ENCODE peak calls at places on chromosomes 4 and X, in eight cellular contexts. N is GM13977, K is endodermal cell, B is left ventricle myocardium inferior, Y is endothelial cell of umbilical vein, Z is IMR-90, P is astrocyte, M is AG04449. L is an unnamed sample.

GRCh38 chrX:24574743-24575142 is 72.4 kb downstream of the PCYT1B start:
- DNase-seq in N (no peak), K (no peak), B (no peak), Y (no peak), Z (no peak), P (no peak), M (no peak), L (no peak)

GRCh38 chrX:40099046-40099968 is 1.5 kb upstream of the BCOR start:
- DNase-seq in N (peak; percentile 74), K (peak; percentile 87), B (peak; percentile 33), Y (no peak), Z (no peak), P (no peak), M (no peak), L (peak; percentile 64)

GRCh38 chr4:47510506-47511143 is 25.6 kb downstream of the ATP10D start:
- DNase-seq in N (peak; percentile 49), K (no peak), B (no peak), Y (peak; percentile 68), Z (peak; percentile 43), P (no peak), M (no peak), L (peak; percentile 52)

GRCh38 chr4:84726356-84726755 is 143.4 kb downstream of the CDS1 start:
- DNase-seq in N (no peak), K (no peak), B (no peak), Y (no peak), Z (peak; percentile 8), P (no peak), M (no peak), L (no peak)

GRCh38 chr4:118992149-118992548 is 103.5 kb downstream of the SYNPO2 start:
- DNase-seq in N (no peak), K (no peak), B (no peak), Y (no peak), Z (no peak), P (no peak), M (no peak), L (no peak)

GRCh38 chrX:134933248-134933647 is 57.5 kb upstream of the SMIM10 start:
- DNase-seq in N (no peak), K (no peak), B (no peak), Y (no peak), Z (no peak), P (no peak), M (no peak), L (no peak)

GRCh38 chr4:1239141-1239948 is 9.6 kb downstream of the CTBP1 start:
- DNase-seq in N (no peak), K (no peak), B (peak; percentile 12), Y (no peak), Z (no peak), P (no peak), M (no peak), L (no peak)

GRCh38 chr4:123553279-123553678 is 156.7 kb downstream of the SPRY1 start:
- DNase-seq in N (no peak), K (no peak), B (no peak), Y (no peak), Z (no peak), P (no peak), M (no peak), L (no peak)

GRCh38 chr4:98542011-98542410 is 116.4 kb downstream of the TSPAN5 start:
- DNase-seq in N (no peak), K (no peak), B (no peak), Y (no peak), Z (no peak), P (no peak), M (no peak), L (no peak)

GRCh38 chrX:107450823-107451509 is 1.5 kb downstream of the FRMPD3 start:
- DNase-seq in N (no peak), K (peak; percentile 94), B (no peak), Y (no peak), Z (no peak), P (no peak), M (no peak), L (peak; percentile 22)

GRCh38 chr4:43399726-43400125 is 507.2 kb downstream of the GRXCR1 start:
- DNase-seq in N (no peak), K (no peak), B (no peak), Y (no peak), Z (no peak), P (no peak), M (no peak), L (no peak)

GRCh38 chrX:85544609-85545008 is 165.1 kb upstream of the POF1B start:
- DNase-seq in N (peak; percentile 9), K (no peak), B (no peak), Y (no peak), Z (no peak), P (no peak), M (no peak), L (no peak)

GRCh38 chr4:87317527-87317926 is 5.2 kb downstream of the HSD17B13 start:
- DNase-seq in N (no peak), K (no peak), B (no peak), Y (no peak), Z (peak; percentile 15), P (no peak), M (no peak), L (no peak)

GRCh38 chrX:74924449-74925209 is 623 bp downstream of the NEXMIF start:
- DNase-seq in N (peak; percentile 58), K (peak; percentile 81), B (peak; percentile 15), Y (peak; percentile 5), Z (no peak), P (peak; percentile 1), M (no peak), L (peak; percentile 51)

GRCh38 chrX:97119474-97120109 is 235.9 kb downstream of the RPA4 start:
- DNase-seq in N (no peak), K (peak; percentile 54), B (no peak), Y (no peak), Z (no peak), P (no peak), M (no peak), L (no peak)

GRCh38 chr4:86250006-86250405 is 109.8 kb downstream of the MAPK10 start:
- DNase-seq in N (no peak), K (no peak), B (no peak), Y (no peak), Z (peak; percentile 12), P (peak; percentile 49), M (no peak), L (no peak)

GRCh38 chrX:69300323-69300722 is 135.1 kb upstream of the PJA1 start:
- DNase-seq in N (no peak), K (no peak), B (no peak), Y (no peak), Z (no peak), P (no peak), M (no peak), L (no peak)

GRCh38 chrX:13843150-13843721 is 26.3 kb upstream of the GPM6B start:
- DNase-seq in N (no peak), K (no peak), B (no peak), Y (no peak), Z (no peak), P (no peak), M (no peak), L (no peak)

GRCh38 chr4:17055788-17056187 is 157.3 kb upstream of the LDB2 start:
- DNase-seq in N (no peak), K (peak; percentile 58), B (no peak), Y (peak; percentile 14), Z (peak; percentile 97), P (peak; percentile 82), M (peak; percentile 82), L (no peak)

DNA sequence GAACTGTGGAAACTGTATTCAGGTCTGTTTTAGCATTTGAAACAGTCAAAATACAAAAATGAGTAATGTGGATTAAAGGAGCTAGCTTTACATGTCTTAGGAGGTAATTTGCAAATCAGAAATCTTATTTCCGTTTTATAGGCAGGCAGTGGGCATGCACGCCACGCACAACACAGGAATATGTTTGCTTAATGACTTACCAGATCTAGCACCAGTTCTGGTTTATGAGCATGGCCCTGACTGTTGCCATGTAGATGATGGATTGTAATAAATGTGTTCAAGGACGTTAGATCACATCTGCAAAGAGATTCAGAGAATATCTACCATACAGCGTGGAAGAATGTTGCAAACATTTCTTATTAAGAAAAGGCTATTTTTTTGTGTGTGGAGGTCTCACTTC is 344.5 kb upstream of the NR3C2 start:
- DNase-seq in N (no peak), K (no peak), B (no peak), Y (no peak), Z (no peak), P (no peak), M (no peak), L (no peak)
- TF ChIP-seq CTCF in N (no peak), K (no peak), B (no peak), Y (no peak), Z (no peak), P (no peak), M (no peak), L (no peak)

DNA sequence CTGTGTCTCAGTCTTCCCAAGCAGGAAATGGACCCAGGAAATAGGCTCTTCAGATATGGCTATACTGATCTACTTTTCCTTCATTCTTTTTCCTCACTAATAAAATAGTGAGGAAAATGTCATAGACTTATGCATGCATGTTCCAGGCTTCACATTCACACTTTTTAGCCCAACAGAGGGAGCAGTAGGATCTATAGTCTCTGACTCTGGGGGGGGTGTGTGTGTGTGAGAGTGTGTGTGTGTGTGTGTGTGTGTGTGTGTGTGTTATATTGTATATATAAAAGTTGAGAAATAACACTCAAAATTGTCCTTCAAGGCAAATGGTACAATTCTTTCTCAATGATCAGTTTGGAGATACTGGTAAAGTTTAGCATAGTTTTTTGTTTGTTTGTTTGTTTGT is 297.2 kb upstream of the GALNT7 start:
- DNase-seq in N (no peak), K (no peak), B (no peak), Y (no peak), Z (no peak), P (no peak), M (no peak), L (no peak)
- TF ChIP-seq CTCF in N (no peak), K (no peak), B (no peak), Y (no peak), Z (no peak), P (no peak), M (no peak), L (no peak)

GRCh38 chr4:137198791-137199190 is 333.5 kb downstream of the PCDH18 start:
- DNase-seq in N (no peak), K (no peak), B (no peak), Y (no peak), Z (no peak), P (no peak), M (no peak), L (no peak)
- TF ChIP-seq CTCF in N (no peak), K (no peak), B (no peak), Y (no peak), Z (no peak), P (no peak), M (no peak), L (no peak)

GRCh38 chrX:139203681-139204575 is 326.6 kb upstream of the F9 start:
- DNase-seq in N (no peak), K (peak; percentile 70), B (no peak), Y (no peak), Z (no peak), P (no peak), M (no peak), L (peak; percentile 28)
- TF ChIP-seq CTCF in N (no peak), K (peak; percentile 60), B (no peak), Y (no peak), Z (no peak), P (no peak), M (no peak), L (no peak)